ENCODE peak calls at places on chromosomes 3 and 15, in eight cellular contexts. One of them, this sample, is unnamed.

GRCh38 chr3:104873331-104873730 is 493.4 kb upstream of the ALCAM start:
- DNase-seq in NCI-H1105: no peak
- DNase-seq in NCI-H1417: no peak
- DNase-seq in COR-L47: no peak
- DNase-seq in myocyte: no peak
- DNase-seq in A172: peak; percentile 4
- DNase-seq in stimulated activated CD4-positive, alpha-beta T cell treated with anti-CD3 and anti-CD28 coated beads, Interleukin-4, amount 100 ng/mL, for 24 hours: no peak
- DNase-seq in HuH-7.5: no peak
- DNase-seq in this sample: no peak

GRCh38 chr3:99633887-99634558 is 4.4 kb upstream of the COL8A1 start:
- DNase-seq in NCI-H1105: no peak
- DNase-seq in NCI-H1417: no peak
- DNase-seq in COR-L47: no peak
- DNase-seq in myocyte: no peak
- DNase-seq in A172: peak; percentile 49
- DNase-seq in stimulated activated CD4-positive, alpha-beta T cell treated with anti-CD3 and anti-CD28 coated beads, Interleukin-4, amount 100 ng/mL, for 24 hours: no peak
- DNase-seq in HuH-7.5: no peak
- DNase-seq in this sample: no peak

GRCh38 chr3:46926039-46926438 is 48.5 kb downstream of the PTH1R start:
- DNase-seq in NCI-H1105: no peak
- DNase-seq in NCI-H1417: no peak
- DNase-seq in COR-L47: no peak
- DNase-seq in myocyte: peak; percentile 99
- DNase-seq in A172: no peak
- DNase-seq in stimulated activated CD4-positive, alpha-beta T cell treated with anti-CD3 and anti-CD28 coated beads, Interleukin-4, amount 100 ng/mL, for 24 hours: no peak
- DNase-seq in HuH-7.5: no peak
- DNase-seq in this sample: no peak

GRCh38 chr3:36362216-36362615 is 18.1 kb upstream of the STAC start:
- DNase-seq in NCI-H1105: no peak
- DNase-seq in NCI-H1417: no peak
- DNase-seq in COR-L47: no peak
- DNase-seq in myocyte: peak; percentile 27
- DNase-seq in A172: peak; percentile 21
- DNase-seq in stimulated activated CD4-positive, alpha-beta T cell treated with anti-CD3 and anti-CD28 coated beads, Interleukin-4, amount 100 ng/mL, for 24 hours: no peak
- DNase-seq in HuH-7.5: no peak
- DNase-seq in this sample: no peak

GRCh38 chr15:62847900-62848489 is 194.6 kb upstream of the TPM1 start:
- DNase-seq in NCI-H1105: no peak
- DNase-seq in NCI-H1417: peak; percentile 39
- DNase-seq in COR-L47: peak; percentile 39
- DNase-seq in myocyte: peak; percentile 75
- DNase-seq in A172: peak; percentile 56
- DNase-seq in stimulated activated CD4-positive, alpha-beta T cell treated with anti-CD3 and anti-CD28 coated beads, Interleukin-4, amount 100 ng/mL, for 24 hours: peak; percentile 42
- DNase-seq in HuH-7.5: peak; percentile 29
- DNase-seq in this sample: no peak

GRCh38 chr3:170410428-170411029 is 8.1 kb upstream of the CLDN11 start:
- DNase-seq in NCI-H1105: peak; percentile 10
- DNase-seq in NCI-H1417: peak; percentile 4
- DNase-seq in COR-L47: peak; percentile 42
- DNase-seq in myocyte: peak; percentile 47
- DNase-seq in A172: peak; percentile 35
- DNase-seq in stimulated activated CD4-positive, alpha-beta T cell treated with anti-CD3 and anti-CD28 coated beads, Interleukin-4, amount 100 ng/mL, for 24 hours: no peak
- DNase-seq in HuH-7.5: no peak
- DNase-seq in this sample: no peak

GRCh38 chr3:142224482-142225072 is 808 bp downstream of the GK5 start:
- DNase-seq in NCI-H1105: no peak
- DNase-seq in NCI-H1417: no peak
- DNase-seq in COR-L47: no peak
- DNase-seq in myocyte: no peak
- DNase-seq in A172: peak; percentile 30
- DNase-seq in stimulated activated CD4-positive, alpha-beta T cell treated with anti-CD3 and anti-CD28 coated beads, Interleukin-4, amount 100 ng/mL, for 24 hours: no peak
- DNase-seq in HuH-7.5: no peak
- DNase-seq in this sample: no peak

GRCh38 chr3:71447803-71448202 is 135.7 kb downstream of the FOXP1 start:
- DNase-seq in NCI-H1105: no peak
- DNase-seq in NCI-H1417: no peak
- DNase-seq in COR-L47: no peak
- DNase-seq in myocyte: no peak
- DNase-seq in A172: no peak
- DNase-seq in stimulated activated CD4-positive, alpha-beta T cell treated with anti-CD3 and anti-CD28 coated beads, Interleukin-4, amount 100 ng/mL, for 24 hours: no peak
- DNase-seq in HuH-7.5: no peak
- DNase-seq in this sample: no peak

GRCh38 chr15:40511472-40512133 is 40.8 kb downstream of the CHST14 start:
- DNase-seq in NCI-H1105: no peak
- DNase-seq in NCI-H1417: no peak
- DNase-seq in COR-L47: no peak
- DNase-seq in myocyte: peak; percentile 47
- DNase-seq in A172: no peak
- DNase-seq in stimulated activated CD4-positive, alpha-beta T cell treated with anti-CD3 and anti-CD28 coated beads, Interleukin-4, amount 100 ng/mL, for 24 hours: no peak
- DNase-seq in HuH-7.5: peak; percentile 73
- DNase-seq in this sample: no peak

GRCh38 chr3:58130591-58130990 is 80.2 kb downstream of the DNASE1L3 start:
- DNase-seq in NCI-H1105: no peak
- DNase-seq in NCI-H1417: no peak
- DNase-seq in COR-L47: no peak
- DNase-seq in myocyte: no peak
- DNase-seq in A172: no peak
- DNase-seq in stimulated activated CD4-positive, alpha-beta T cell treated with anti-CD3 and anti-CD28 coated beads, Interleukin-4, amount 100 ng/mL, for 24 hours: no peak
- DNase-seq in HuH-7.5: no peak
- DNase-seq in this sample: no peak

GRCh38 chr3:128416578-128417150 is 50.0 kb downstream of the DNAJB8 start:
- DNase-seq in NCI-H1105: no peak
- DNase-seq in NCI-H1417: no peak
- DNase-seq in COR-L47: no peak
- DNase-seq in myocyte: peak; percentile 93
- DNase-seq in A172: peak; percentile 97
- DNase-seq in stimulated activated CD4-positive, alpha-beta T cell treated with anti-CD3 and anti-CD28 coated beads, Interleukin-4, amount 100 ng/mL, for 24 hours: no peak
- DNase-seq in HuH-7.5: peak; percentile 67
- DNase-seq in this sample: no peak

GRCh38 chr15:89101302-89102191 is 13.3 kb downstream of the ABHD2 start:
- DNase-seq in NCI-H1105: no peak
- DNase-seq in NCI-H1417: no peak
- DNase-seq in COR-L47: no peak
- DNase-seq in myocyte: peak; percentile 96
- DNase-seq in A172: peak; percentile 98
- DNase-seq in stimulated activated CD4-positive, alpha-beta T cell treated with anti-CD3 and anti-CD28 coated beads, Interleukin-4, amount 100 ng/mL, for 24 hours: no peak
- DNase-seq in HuH-7.5: no peak
- DNase-seq in this sample: no peak

GRCh38 chr3:30963223-30963722 is 68.8 kb upstream of the GADL1 start:
- DNase-seq in NCI-H1105: no peak
- DNase-seq in NCI-H1417: no peak
- DNase-seq in COR-L47: no peak
- DNase-seq in myocyte: no peak
- DNase-seq in A172: no peak
- DNase-seq in stimulated activated CD4-positive, alpha-beta T cell treated with anti-CD3 and anti-CD28 coated beads, Interleukin-4, amount 100 ng/mL, for 24 hours: no peak
- DNase-seq in HuH-7.5: no peak
- DNase-seq in this sample: no peak

GRCh38 chr3:21013566-21013965 is 737.4 kb downstream of the ZNF385D start:
- DNase-seq in NCI-H1105: no peak
- DNase-seq in NCI-H1417: no peak
- DNase-seq in COR-L47: no peak
- DNase-seq in myocyte: no peak
- DNase-seq in A172: peak; percentile 4
- DNase-seq in stimulated activated CD4-positive, alpha-beta T cell treated with anti-CD3 and anti-CD28 coated beads, Interleukin-4, amount 100 ng/mL, for 24 hours: no peak
- DNase-seq in HuH-7.5: no peak
- DNase-seq in this sample: no peak

GRCh38 chr15:68192117-68192516 is 13.0 kb downstream of the CALML4 start:
- DNase-seq in NCI-H1105: no peak
- DNase-seq in NCI-H1417: no peak
- DNase-seq in COR-L47: no peak
- DNase-seq in myocyte: no peak
- DNase-seq in A172: no peak
- DNase-seq in stimulated activated CD4-positive, alpha-beta T cell treated with anti-CD3 and anti-CD28 coated beads, Interleukin-4, amount 100 ng/mL, for 24 hours: no peak
- DNase-seq in HuH-7.5: no peak
- DNase-seq in this sample: no peak

GRCh38 chr15:87656373-87656772 is 600.2 kb downstream of the NTRK3 start:
- DNase-seq in NCI-H1105: no peak
- DNase-seq in NCI-H1417: no peak
- DNase-seq in COR-L47: no peak
- DNase-seq in myocyte: no peak
- DNase-seq in A172: no peak
- DNase-seq in stimulated activated CD4-positive, alpha-beta T cell treated with anti-CD3 and anti-CD28 coated beads, Interleukin-4, amount 100 ng/mL, for 24 hours: no peak
- DNase-seq in HuH-7.5: no peak
- DNase-seq in this sample: no peak

GRCh38 chr3:143848707-143849106 is 439 bp upstream of the SLC9A9 start:
- DNase-seq in NCI-H1105: no peak
- DNase-seq in NCI-H1417: no peak
- DNase-seq in COR-L47: no peak
- DNase-seq in myocyte: no peak
- DNase-seq in A172: no peak
- DNase-seq in stimulated activated CD4-positive, alpha-beta T cell treated with anti-CD3 and anti-CD28 coated beads, Interleukin-4, amount 100 ng/mL, for 24 hours: no peak
- DNase-seq in HuH-7.5: no peak
- DNase-seq in this sample: no peak

GRCh38 chr3:35537265-35537664 is 102.1 kb upstream of the ARPP21 start:
- DNase-seq in NCI-H1105: peak; percentile 1
- DNase-seq in NCI-H1417: no peak
- DNase-seq in COR-L47: no peak
- DNase-seq in myocyte: no peak
- DNase-seq in A172: no peak
- DNase-seq in stimulated activated CD4-positive, alpha-beta T cell treated with anti-CD3 and anti-CD28 coated beads, Interleukin-4, amount 100 ng/mL, for 24 hours: no peak
- DNase-seq in HuH-7.5: no peak
- DNase-seq in this sample: no peak

GRCh38 chr3:47342156-47342555 is 38.7 kb upstream of the PTPN23 start:
- DNase-seq in NCI-H1105: no peak
- DNase-seq in NCI-H1417: no peak
- DNase-seq in COR-L47: no peak
- DNase-seq in myocyte: peak; percentile 78
- DNase-seq in A172: no peak
- DNase-seq in stimulated activated CD4-positive, alpha-beta T cell treated with anti-CD3 and anti-CD28 coated beads, Interleukin-4, amount 100 ng/mL, for 24 hours: no peak
- DNase-seq in HuH-7.5: no peak
- DNase-seq in this sample: no peak

GRCh38 chr3:114418107-114418506 is 124.3 kb downstream of the TIGIT start:
- DNase-seq in NCI-H1105: no peak
- DNase-seq in NCI-H1417: no peak
- DNase-seq in COR-L47: no peak
- DNase-seq in myocyte: no peak
- DNase-seq in A172: no peak
- DNase-seq in stimulated activated CD4-positive, alpha-beta T cell treated with anti-CD3 and anti-CD28 coated beads, Interleukin-4, amount 100 ng/mL, for 24 hours: no peak
- DNase-seq in HuH-7.5: no peak
- DNase-seq in this sample: no peak

GRCh38 chr3:157120071-157120892 is 39.7 kb downstream of the CCNL1 start:
- DNase-seq in NCI-H1105: no peak
- DNase-seq in NCI-H1417: peak; percentile 13
- DNase-seq in COR-L47: no peak
- DNase-seq in myocyte: no peak
- DNase-seq in A172: no peak
- DNase-seq in stimulated activated CD4-positive, alpha-beta T cell treated with anti-CD3 and anti-CD28 coated beads, Interleukin-4, amount 100 ng/mL, for 24 hours: no peak
- DNase-seq in HuH-7.5: peak; percentile 34
- DNase-seq in this sample: no peak

GRCh38 chr15:62362608-62363007 is 197.5 kb upstream of the C2CD4B start:
- DNase-seq in NCI-H1105: no peak
- DNase-seq in NCI-H1417: no peak
- DNase-seq in COR-L47: no peak
- DNase-seq in myocyte: peak; percentile 27
- DNase-seq in A172: peak; percentile 10
- DNase-seq in stimulated activated CD4-positive, alpha-beta T cell treated with anti-CD3 and anti-CD28 coated beads, Interleukin-4, amount 100 ng/mL, for 24 hours: no peak
- DNase-seq in HuH-7.5: no peak
- DNase-seq in this sample: no peak

GRCh38 chr3:146550743-146551510 is 6.5 kb upstream of the PLSCR1 start:
- DNase-seq in NCI-H1105: no peak
- DNase-seq in NCI-H1417: no peak
- DNase-seq in COR-L47: no peak
- DNase-seq in myocyte: peak; percentile 38
- DNase-seq in A172: peak; percentile 86
- DNase-seq in stimulated activated CD4-positive, alpha-beta T cell treated with anti-CD3 and anti-CD28 coated beads, Interleukin-4, amount 100 ng/mL, for 24 hours: no peak
- DNase-seq in HuH-7.5: no peak
- DNase-seq in this sample: no peak

GRCh38 chr3:34011171-34012101 is 213.0 kb downstream of the PDCD6IP start:
- DNase-seq in NCI-H1105: no peak
- DNase-seq in NCI-H1417: no peak
- DNase-seq in COR-L47: no peak
- DNase-seq in myocyte: peak; percentile 50
- DNase-seq in A172: peak; percentile 13
- DNase-seq in stimulated activated CD4-positive, alpha-beta T cell treated with anti-CD3 and anti-CD28 coated beads, Interleukin-4, amount 100 ng/mL, for 24 hours: no peak
- DNase-seq in HuH-7.5: peak; percentile 27
- DNase-seq in this sample: no peak

GRCh38 chr15:22831473-22831872 is 7.0 kb upstream of the NIPA2 start:
- DNase-seq in NCI-H1105: no peak
- DNase-seq in NCI-H1417: no peak
- DNase-seq in COR-L47: peak; percentile 12
- DNase-seq in myocyte: no peak
- DNase-seq in A172: no peak
- DNase-seq in stimulated activated CD4-positive, alpha-beta T cell treated with anti-CD3 and anti-CD28 coated beads, Interleukin-4, amount 100 ng/mL, for 24 hours: no peak
- DNase-seq in HuH-7.5: no peak
- DNase-seq in this sample: no peak

GRCh38 chr3:28317438-28318022 is 31.0 kb upstream of the ZCWPW2 start:
- DNase-seq in NCI-H1105: peak; percentile 14
- DNase-seq in NCI-H1417: peak; percentile 25
- DNase-seq in COR-L47: peak; percentile 33
- DNase-seq in myocyte: peak; percentile 59
- DNase-seq in A172: peak; percentile 36
- DNase-seq in stimulated activated CD4-positive, alpha-beta T cell treated with anti-CD3 and anti-CD28 coated beads, Interleukin-4, amount 100 ng/mL, for 24 hours: peak; percentile 43
- DNase-seq in HuH-7.5: peak; percentile 37
- DNase-seq in this sample: no peak

This sample was measured in DMS153.